ENCODE peak calls at places on chromosomes 13 and 19, in seven cellular contexts. W, G, O, S, A, R and C are unnamed samples.

GRCh38 chr19:38263696-38264485 is 482 bp upstream of the SPINT2 start:
- DNase-seq in W (peak; percentile 77), G (peak; percentile 60), O (no peak), S (peak; percentile 100), A (peak; percentile 76), R (peak; percentile 89), C (peak; percentile 100)

GRCh38 chr13:112215871-112216270 is 148.9 kb downstream of the SOX1 start:
- DNase-seq in W (no peak), G (no peak), O (no peak), S (no peak), A (no peak), R (no peak), C (no peak)

GRCh38 chr19:38451629-38452028 is 18.1 kb downstream of the RYR1 start:
- DNase-seq in W (no peak), G (no peak), O (no peak), S (no peak), A (no peak), R (no peak), C (no peak)

GRCh38 chr13:32722340-32722739 is 136.1 kb downstream of the PDS5B start:
- DNase-seq in W (no peak), G (no peak), O (no peak), S (no peak), A (no peak), R (no peak), C (no peak)

GRCh38 chr13:101523732-101524131 is 71.3 kb downstream of the ITGBL1 start:
- DNase-seq in W (no peak), G (no peak), O (peak; percentile 48), S (no peak), A (peak; percentile 8), R (peak; percentile 85), C (no peak)

GRCh38 chr19:21463449-21464105 is 41.8 kb upstream of the ZNF429 start:
- DNase-seq in W (no peak), G (no peak), O (no peak), S (peak; percentile 7), A (no peak), R (no peak), C (no peak)

GRCh38 chr19:19040417-19040816 is 7.0 kb downstream of the ARMC6 start:
- DNase-seq in W (no peak), G (no peak), O (no peak), S (no peak), A (no peak), R (peak; percentile 90), C (no peak)

GRCh38 chr13:110702089-110702488 is 3.8 kb downstream of the CARS2 start:
- DNase-seq in W (no peak), G (no peak), O (no peak), S (no peak), A (no peak), R (peak; percentile 11), C (no peak)

GRCh38 chr19:2154587-2155075 is 3.3 kb upstream of the AP3D1 start:
- DNase-seq in W (no peak), G (no peak), O (no peak), S (no peak), A (no peak), R (peak; percentile 76), C (peak; percentile 66)